ENCODE peak calls at places on chromosomes 11 and 22, in seven cellular contexts. C is cardiac muscle cell; M is MV-4-11; F is activated CD8-positive, alpha-beta memory T cell treated with anti-CD3 and anti-CD28 coated beads for 24 hours; T is anterior cingulate cortex; N is brain microvascular endothelial cell; R is amniotic stem cell. W is an unnamed sample.

GRCh38 chr11:86749376-86749775 is 51.0 kb upstream of the PRSS23 start:
- DNase-seq in M (no peak), R (no peak), N (no peak), F (no peak), C (no peak), T (no peak), W (no peak)

GRCh38 chr11:35029979-35030378 is 109.0 kb upstream of the CD44 start:
- DNase-seq in T (no peak), R (peak), N (peak), C (peak), F (no peak), M (peak), W (no peak)

GRCh38 chr11:88338223-88338661 is 706 bp upstream of the CTSC start:
- DNase-seq in F (peak), R (no peak), T (no peak), N (peak), C (peak), M (peak), W (no peak)

GRCh38 chr11:106076421-106076922 is 675 bp downstream of the KBTBD3 start:
- DNase-seq in F (peak), M (no peak), C (no peak), T (no peak), R (no peak), N (no peak), W (no peak)

GRCh38 chr11:59614277-59615131 is 1.1 kb downstream of the OSBP start:
- DNase-seq in C (peak), R (no peak), T (no peak), M (no peak), N (peak), F (no peak), W (no peak)

GRCh38 chr11:36010010-36010740 is 66.3 kb downstream of the LDLRAD3 start:
- DNase-seq in N (no peak), F (no peak), C (peak), R (no peak), M (no peak), T (no peak), W (no peak)

GRCh38 chr22:25362215-25362882 is 142.9 kb downstream of the CRYBB2 start:
- DNase-seq in F (peak), R (peak), M (peak), T (no peak), C (peak), N (peak), W (no peak)

GRCh38 chr11:114416441-114416928 is 16.0 kb downstream of the RBM7 start:
- DNase-seq in R (no peak), M (peak), C (peak), F (no peak), N (peak), T (no peak), W (no peak)

GRCh38 chr22:41458161-41458728 is 10.2 kb downstream of the PHF5A start:
- DNase-seq in T (no peak), N (no peak), F (no peak), C (no peak), M (peak), R (no peak), W (no peak)

GRCh38 chr22:50278956-50279619 is 8.9 kb upstream of the MAPK11 start:
- DNase-seq in N (no peak), M (no peak), R (no peak), C (no peak), T (no peak), F (no peak), W (no peak)

GRCh38 chr11:79167510-79168188 is 273.2 kb downstream of the TENM4 start:
- DNase-seq in M (no peak), N (no peak), F (no peak), C (no peak), R (no peak), T (no peak), W (no peak)

GRCh38 chr22:45413368-45414211 is at the start of the genes RIBC2 and SMC1B:
- DNase-seq in C (peak), R (no peak), T (no peak), M (peak), F (peak), N (peak), W (peak)

GRCh38 chr11:37512156-37512780 is 914.2 kb upstream of the RAG2 start:
- DNase-seq in T (no peak), M (no peak), F (no peak), N (no peak), C (peak), R (no peak), W (no peak)

GRCh38 chr11:113504586-113504985 is 29.4 kb upstream of the DRD2 start:
- DNase-seq in T (no peak), C (peak), M (no peak), R (no peak), F (no peak), N (no peak), W (no peak)

GRCh38 chr11:77823775-77824174 is 2.8 kb downstream of the AAMDC start:
- DNase-seq in C (peak), T (no peak), N (no peak), M (peak), F (no peak), R (no peak), W (no peak)

GRCh38 chr11:95586155-95586554 is 203.4 kb downstream of the FAM76B start:
- DNase-seq in R (no peak), F (no peak), C (no peak), M (no peak), N (no peak), T (no peak), W (no peak)

GRCh38 chr11:76578655-76579046 is 91.9 kb downstream of the LRRC32 start:
- DNase-seq in R (no peak), M (no peak), C (no peak), N (peak), T (no peak), F (no peak), W (no peak)

GRCh38 chr22:31083923-31084810 is 3.0 kb downstream of the SMTN start:
- DNase-seq in N (no peak), R (no peak), M (no peak), C (no peak), F (no peak), T (no peak), W (no peak)

GRCh38 chr22:17121235-17122195 is at the start of gene TMEM121B:
- DNase-seq in M (peak), F (no peak), N (peak), C (peak), T (peak), R (no peak), W (peak)

GRCh38 chr11:6567371-6567745 is 36.1 kb downstream of the RRP8 start:
- DNase-seq in N (no peak), T (no peak), F (peak), M (no peak), C (no peak), R (no peak), W (no peak)

GRCh38 chr11:117840881-117841581 is 16.5 kb upstream of the FXYD2 start:
- DNase-seq in R (no peak), T (no peak), N (no peak), M (no peak), C (no peak), F (peak), W (no peak)

GRCh38 chr11:103731681-103732080 is 304.8 kb upstream of the DDI1 start:
- DNase-seq in C (no peak), N (no peak), R (no peak), M (no peak), F (no peak), T (no peak), W (no peak)

GRCh38 chr11:126317681-126318641 is 14.1 kb downstream of the DCPS start:
- DNase-seq in F (no peak), N (peak), C (peak), T (no peak), M (peak), R (peak), W (peak)

GRCh38 chr22:17931400-17931825 is 92.9 kb downstream of the MICAL3 start:
- DNase-seq in C (no peak), R (no peak), F (no peak), N (no peak), T (no peak), M (no peak), W (peak)

GRCh38 chr11:121241300-121242176 is 51.0 kb upstream of the SC5D start:
- DNase-seq in M (no peak), N (no peak), R (no peak), T (no peak), C (no peak), F (no peak), W (no peak)

GRCh38 chr11:94737171-94737611 is 31.0 kb upstream of the AMOTL1 start:
- DNase-seq in R (no peak), F (no peak), M (no peak), N (no peak), C (no peak), T (no peak), W (no peak)

GRCh38 chr11:65927904-65928397 is 8.7 kb downstream of the DRAP1 start:
- DNase-seq in R (no peak), F (peak), C (no peak), T (no peak), M (peak), N (no peak), W (no peak)

GRCh38 chr11:128695539-128696221 is 1.8 kb downstream of the FLI1 start:
- DNase-seq in T (no peak), F (peak), C (peak), R (no peak), N (no peak), M (peak), W (no peak)

GRCh38 chr22:50227588-50228215 is 17.1 kb downstream of the TUBGCP6 start:
- DNase-seq in R (no peak), F (no peak), M (no peak), T (no peak), N (no peak), C (no peak), W (no peak)

GRCh38 chr11:112697371-112697770 is 263.8 kb upstream of the NCAM1 start:
- DNase-seq in C (no peak), R (no peak), M (no peak), N (no peak), F (no peak), T (peak), W (no peak)

GRCh38 chr22:31683181-31684105 is 21.4 kb upstream of the PISD start:
- DNase-seq in C (no peak), T (no peak), N (no peak), F (no peak), R (no peak), M (no peak), W (no peak)

GRCh38 chr11:133354069-133354468 is 178.2 kb downstream of the OPCML start:
- DNase-seq in M (no peak), R (no peak), C (no peak), T (no peak), F (no peak), N (no peak), W (no peak)

GRCh38 chr11:63911876-63912275 is 5.1 kb downstream of the RCOR2 start:
- DNase-seq in N (no peak), T (no peak), C (no peak), M (no peak), F (no peak), R (no peak), W (no peak)

GRCh38 chr11:103907548-103908455 is 128.6 kb upstream of the DDI1 start:
- DNase-seq in N (peak), M (peak), R (peak), C (peak), T (no peak), F (no peak), W (no peak)

GRCh38 chr11:118290923-118291322 is 13.6 kb upstream of the CD3E start:
- DNase-seq in C (peak), R (no peak), M (peak), F (peak), N (no peak), T (no peak), W (no peak)

GRCh38 chr11:63892233-63892632 is 24.7 kb downstream of the RCOR2 start:
- DNase-seq in F (no peak), T (no peak), R (no peak), N (peak), M (peak), C (peak), W (no peak)